ENCODE peak calls at places on chromosomes 12 and 14, in eight cellular contexts. M, T, H, B, I, O, N and Y are unnamed samples.

GRCh38 chr12:56220611-56221232 is 1.0 kb downstream of the RNF41 start:
- DNase-seq in B (no peak), H (peak), N (peak), O (no peak), I (peak), T (peak), M (peak), Y (no peak)

GRCh38 chr14:56098021-56098420 is 20.2 kb upstream of the PELI2 start:
- DNase-seq in M (no peak), I (no peak), H (no peak), N (no peak), T (peak), O (no peak), B (no peak), Y (no peak)

GRCh38 chr12:48940181-48940580 is 14.9 kb upstream of the FKBP11 start:
- DNase-seq in I (no peak), N (no peak), B (no peak), H (no peak), M (no peak), T (no peak), O (no peak), Y (no peak)

GRCh38 chr14:37179896-37180502 is 7.6 kb upstream of the SLC25A21 start:
- DNase-seq in I (peak), M (no peak), O (no peak), B (no peak), H (no peak), T (peak), N (no peak), Y (no peak)

GRCh38 chr12:76777765-76778216 is 13.9 kb downstream of the ZDHHC17 start:
- DNase-seq in B (no peak), M (peak), H (no peak), T (no peak), N (no peak), I (no peak), O (no peak), Y (no peak)

GRCh38 chr12:6688543-6688999 is 604 bp downstream of the ZNF384 start:
- DNase-seq in O (peak), M (peak), T (no peak), H (no peak), N (no peak), B (no peak), I (no peak), Y (peak)

GRCh38 chr12:76784600-76785051 is 20.7 kb downstream of the ZDHHC17 start:
- DNase-seq in T (peak), I (peak), O (no peak), H (peak), B (no peak), N (peak), M (no peak), Y (no peak)

GRCh38 chr12:102765736-102766135 is 151.3 kb downstream of the PAH start:
- DNase-seq in M (no peak), N (no peak), H (peak), T (no peak), O (no peak), B (no peak), I (no peak), Y (no peak)

GRCh38 chr14:31578266-31578665 is 17.1 kb downstream of the NUBPL start:
- DNase-seq in M (no peak), O (no peak), I (no peak), N (no peak), H (no peak), T (no peak), B (no peak), Y (no peak)

GRCh38 chr12:126342866-126343265 is 1277.6 kb downstream of the AACS start:
- DNase-seq in I (no peak), H (no peak), N (no peak), T (no peak), B (no peak), O (no peak), M (no peak), Y (no peak)

GRCh38 chr14:98941481-98941880 is 330.5 kb downstream of the BCL11B start:
- DNase-seq in B (no peak), M (no peak), H (no peak), N (no peak), O (no peak), I (no peak), T (no peak), Y (no peak)

GRCh38 chr12:8011331-8011730 is 21.2 kb upstream of the FOXJ2 start:
- DNase-seq in T (peak), I (no peak), M (no peak), N (no peak), B (no peak), O (no peak), H (no peak), Y (no peak)

GRCh38 chr12:60421741-60422140 is 825.9 kb downstream of the SLC16A7 start:
- DNase-seq in B (no peak), M (no peak), O (no peak), H (no peak), T (peak), N (peak), I (peak), Y (no peak)

GRCh38 chr12:54680374-54680773 is 32.2 kb upstream of the DCD start:
- DNase-seq in I (peak), N (no peak), H (no peak), T (no peak), M (peak), B (no peak), O (no peak), Y (peak)
- TF ChIP-seq CTCF in I (peak), N (peak), H (peak), T (peak), M (peak), B (peak), O (no peak), Y (peak)

GRCh38 chr14:33934938-33935337 is 15.9 kb downstream of the EGLN3 start:
- DNase-seq in H (no peak), M (no peak), I (no peak), T (no peak), N (no peak), B (no peak), O (no peak), Y (no peak)
- TF ChIP-seq CTCF in H (no peak), M (no peak), I (no peak), T (no peak), N (no peak), B (no peak), O (no peak), Y (no peak)

DNA sequence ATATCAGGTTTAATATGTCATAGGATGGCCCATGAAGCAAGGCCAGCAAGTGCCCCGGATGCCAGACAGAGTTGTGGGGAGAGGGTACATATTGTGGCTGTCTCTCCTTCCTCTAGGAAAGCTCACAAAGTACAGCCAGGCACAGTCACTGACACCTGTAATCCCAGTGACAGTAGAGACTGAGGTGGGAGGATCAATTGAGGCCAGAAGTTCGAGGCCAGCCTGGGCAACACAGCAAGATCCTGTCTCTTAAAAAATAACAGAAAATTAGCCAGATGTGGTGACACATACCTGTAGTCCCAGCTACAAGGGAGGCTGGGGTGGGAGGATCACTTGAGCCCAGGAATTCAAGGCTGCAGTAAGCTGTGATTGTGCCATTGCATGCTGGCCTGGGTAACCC is 32.1 kb downstream of the SLC7A8 start:
- DNase-seq in I (no peak), N (no peak), T (no peak), M (no peak), B (no peak), O (no peak), H (no peak), Y (no peak)
- TF ChIP-seq CTCF in I (no peak), N (no peak), T (no peak), M (no peak), B (no peak), O (no peak), H (no peak), Y (no peak)

DNA sequence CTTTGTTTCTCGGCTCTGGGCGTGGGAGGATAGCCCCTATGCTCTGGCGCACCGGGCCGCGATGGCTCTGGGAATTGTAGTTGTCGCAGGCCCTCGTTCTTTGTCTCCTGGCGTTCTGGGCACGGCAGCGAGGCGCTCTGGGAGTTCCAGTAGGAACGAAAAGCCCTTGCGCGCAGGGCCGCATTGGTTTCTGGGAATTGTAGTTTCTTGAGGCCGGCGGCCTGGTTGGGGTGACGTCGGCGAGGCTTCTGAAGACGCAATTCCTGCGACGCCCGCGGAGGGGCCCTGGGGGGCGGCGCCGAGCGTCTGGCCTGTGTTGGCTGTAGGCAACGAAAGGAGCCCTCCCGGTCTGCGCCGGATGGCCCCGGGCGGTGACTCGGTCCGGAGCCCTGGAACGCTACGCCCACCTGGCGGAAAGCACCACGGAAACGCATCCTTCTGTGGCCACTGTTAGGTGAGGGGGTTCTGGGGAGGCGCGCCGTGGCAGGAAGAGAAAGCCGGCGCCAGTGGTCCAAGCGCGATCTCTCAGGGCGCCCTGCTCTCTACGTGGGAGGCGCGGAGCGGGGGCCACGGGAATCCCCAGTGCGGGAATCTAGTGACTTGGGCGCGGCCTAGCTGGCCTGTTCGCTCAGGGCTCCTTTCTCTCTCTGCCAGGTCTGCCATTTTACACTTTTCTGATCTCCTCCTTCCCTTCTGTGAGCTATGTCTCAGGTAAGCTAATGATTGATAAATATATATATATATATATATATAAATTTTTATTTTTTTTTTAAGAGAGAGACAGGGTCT is at the start of gene ZNF140:
- DNase-seq in M (peak), H (peak), O (peak), T (peak), B (peak), I (peak), N (peak), Y (peak)
- TF ChIP-seq CTCF in M (peak), H (no peak), O (no peak), T (peak), B (peak), I (no peak), N (peak), Y (peak)

GRCh38 chr12:69287556-69287955 is 48.2 kb downstream of the CPSF6 start:
- DNase-seq in M (no peak), O (no peak), H (no peak), I (no peak), B (no peak), T (no peak), N (no peak), Y (no peak)

GRCh38 chr12:69278814-69279782 is 39.7 kb downstream of the CPSF6 start:
- DNase-seq in M (no peak), O (no peak), T (no peak), I (no peak), B (no peak), N (no peak), H (no peak), Y (no peak)

DNA sequence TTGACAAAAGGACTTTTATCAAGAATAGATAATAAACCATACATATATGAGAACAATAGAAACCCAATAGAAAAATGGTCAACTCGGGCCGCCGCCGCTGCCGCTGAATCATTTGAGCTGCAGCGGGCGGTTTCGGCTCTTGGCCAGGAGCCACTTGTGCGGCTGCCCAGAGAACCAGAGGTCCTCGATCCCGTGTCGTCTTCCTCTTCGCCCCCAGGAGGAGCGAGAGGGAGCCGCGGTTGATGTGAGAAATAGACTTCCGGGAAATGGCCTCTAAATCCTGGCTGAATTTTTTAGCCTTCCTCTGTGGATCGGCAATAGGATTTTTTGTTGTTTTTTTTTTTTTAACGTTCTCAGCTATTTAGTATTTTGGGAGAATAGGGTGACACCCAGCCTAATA is 44.8 kb downstream of the CPSF6 start:
- DNase-seq in H (peak), B (no peak), I (peak), O (peak), M (no peak), N (no peak), T (no peak), Y (peak)
- TF ChIP-seq CTCF in H (no peak), B (no peak), I (no peak), O (no peak), M (no peak), N (peak), T (peak), Y (no peak)

GRCh38 chr12:3680919-3681594 is 71.9 kb downstream of the CRACR2A start:
- DNase-seq in O (peak), I (peak), B (no peak), M (no peak), H (peak), T (peak), N (no peak), Y (no peak)
- TF ChIP-seq CTCF in O (no peak), I (no peak), B (no peak), M (no peak), H (peak), T (peak), N (no peak), Y (no peak)

GRCh38 chr14:55026793-55027560 is at the start of the genes SOCS4 and WDHD1:
- DNase-seq in O (peak), I (peak), T (peak), N (peak), H (peak), B (peak), M (peak), Y (peak)
- TF ChIP-seq CTCF in O (no peak), I (peak), T (peak), N (peak), H (no peak), B (peak), M (no peak), Y (no peak)